ENCODE peak calls at places on chromosome 16, in seven cellular contexts. T is tibial nerve, R is vagina, Y is fibroblast of pulmonary artery, M is IMR-90, N is BJ, K is fibroblast of villous mesenchyme. F is an unnamed sample.

GRCh38 chr16:84847554-84848415 is 28.0 kb downstream of the CRISPLD2 start:
- DNase-seq in T (no peak), K (no peak), N (no peak), M (no peak), R (no peak), Y (no peak), F (no peak)

GRCh38 chr16:75111514-75112280 is 4.9 kb downstream of the LDHD start:
- DNase-seq in T (no peak), K (no peak), R (peak; percentile 89), Y (peak; percentile 23), N (no peak), M (no peak), F (no peak)

GRCh38 chr16:57473176-57473840 is 10.8 kb downstream of the POLR2C start:
- DNase-seq in N (no peak), M (no peak), R (no peak), Y (no peak), T (no peak), K (no peak), F (no peak)

GRCh38 chr16:19118938-19119431 is 5.2 kb downstream of the ITPRIPL2 start:
- DNase-seq in K (peak; percentile 97), R (no peak), N (peak; percentile 71), M (peak; percentile 95), T (no peak), Y (peak; percentile 95), F (peak; percentile 94)

GRCh38 chr16:11384956-11385586 is 39.8 kb downstream of the RMI2 start:
- DNase-seq in Y (no peak), K (no peak), T (no peak), N (no peak), R (no peak), M (no peak), F (no peak)

GRCh38 chr16:17358846-17359245 is 111.9 kb downstream of the XYLT1 start:
- DNase-seq in R (no peak), T (no peak), N (no peak), Y (no peak), M (no peak), K (no peak), F (peak; percentile 51)

GRCh38 chr16:89561195-89562026 is 929 bp downstream of the RPL13 start:
- DNase-seq in N (no peak), R (no peak), T (no peak), K (no peak), Y (no peak), M (no peak), F (no peak)

GRCh38 chr16:3007059-3007956 is 5.4 kb upstream of the CLDN9 start:
- DNase-seq in K (no peak), M (no peak), T (no peak), N (no peak), R (no peak), Y (no peak), F (no peak)

GRCh38 chr16:6483634-6484033 is 849.0 kb upstream of the RBFOX1 start:
- DNase-seq in Y (no peak), T (no peak), N (no peak), R (no peak), K (no peak), M (no peak), F (no peak)

GRCh38 chr16:24482681-24483202 is 56.6 kb upstream of the RBBP6 start:
- DNase-seq in T (no peak), N (no peak), R (no peak), K (no peak), M (no peak), Y (no peak), F (no peak)

GRCh38 chr16:71473891-71474290 is 11.8 kb upstream of the ZNF23 start:
- DNase-seq in M (no peak), Y (no peak), R (no peak), K (no peak), N (no peak), T (no peak), F (no peak)

GRCh38 chr16:88298166-88298881 is 84.4 kb upstream of the ZNF469 start:
- DNase-seq in Y (peak; percentile 61), R (no peak), T (no peak), M (peak; percentile 60), N (no peak), K (no peak), F (peak; percentile 70)

GRCh38 chr16:88319116-88319965 is 63.4 kb upstream of the ZNF469 start:
- DNase-seq in Y (no peak), T (no peak), M (no peak), R (no peak), K (no peak), N (no peak), F (no peak)

GRCh38 chr16:58563235-58563634 is 47.9 kb downstream of the SETD6 start:
- DNase-seq in N (peak; percentile 15), M (peak; percentile 59), T (no peak), K (peak; percentile 45), R (no peak), Y (peak; percentile 75), F (peak; percentile 59)

DNA sequence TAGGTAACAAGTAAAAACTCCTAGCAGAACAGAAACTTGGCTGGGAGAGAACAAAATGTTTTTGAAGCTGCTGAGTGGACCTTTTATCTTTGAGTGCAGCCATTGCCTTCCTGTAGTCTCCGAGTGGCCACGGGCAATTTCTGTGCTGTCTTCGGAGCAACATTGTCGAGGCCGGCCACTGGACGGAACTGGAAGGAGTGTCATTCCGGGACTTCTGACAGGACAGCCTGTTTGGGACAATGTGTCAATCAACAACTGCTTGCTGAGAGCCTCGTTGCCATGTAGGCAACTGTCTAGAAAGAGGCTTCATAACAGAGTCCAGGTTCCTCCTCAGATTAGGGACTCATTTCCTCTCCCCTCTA is 96.2 kb upstream of the CDYL2 start:
- DNase-seq in Y (no peak), T (no peak), M (no peak), R (no peak), K (no peak), N (no peak), F (no peak)
- H3K4me3 ChIP-seq in Y (peak overlapping the region; percentile 42), T (peak overlapping the region; percentile 2), M (no peak overlapping the region), R (peak overlapping the region; percentile 21), K (no peak overlapping the region), N (no peak overlapping the region), F (peak overlapping the region; percentile 9)

GRCh38 chr16:30902070-30902972 is 5.9 kb downstream of the CTF1 start:
- DNase-seq in K (peak; percentile 67), Y (peak; percentile 64), M (peak; percentile 63), N (no peak), R (no peak), T (no peak), F (peak; percentile 57)
- TF ChIP-seq CTCF in K (no peak), Y (peak; percentile 1), M (peak; percentile 70), N (no peak), R (no peak), T (peak; percentile 40), F (no peak)

GRCh38 chr16:21554795-21555585 is 44.4 kb upstream of the METTL9 start:
- DNase-seq in K (peak; percentile 71), Y (peak; percentile 76), N (no peak), T (peak; percentile 79), R (no peak), M (peak; percentile 71), F (peak; percentile 70)
- H3K4me3 ChIP-seq in K (no peak overlapping the region), Y (no peak overlapping the region), N (no peak overlapping the region), T (no peak overlapping the region), R (no peak overlapping the region), M (no peak overlapping the region), F (no peak overlapping the region)

GRCh38 chr16:66510711-66511614 is 39.0 kb downstream of the TK2 start:
- DNase-seq in N (no peak), R (no peak), Y (no peak), K (no peak), M (no peak), T (no peak), F (no peak)

GRCh38 chr16:66510298-66510697 is 39.6 kb downstream of the TK2 start:
- DNase-seq in R (no peak), Y (no peak), K (no peak), M (no peak), N (no peak), T (no peak), F (no peak)

GRCh38 chr16:66512589-66513404 is 37.1 kb downstream of the TK2 start:
- DNase-seq in M (no peak), N (no peak), K (peak; percentile 68), T (no peak), R (no peak), Y (peak; percentile 73), F (peak; percentile 51)

GRCh38 chr16:66509576-66509975 is 40.3 kb downstream of the TK2 start:
- DNase-seq in N (no peak), R (no peak), M (no peak), K (no peak), T (no peak), Y (no peak), F (no peak)

GRCh38 chr16:66511615-66512500 is 38.1 kb downstream of the TK2 start:
- DNase-seq in Y (peak; percentile 74), T (no peak), K (peak; percentile 65), N (no peak), M (peak; percentile 72), R (no peak), F (peak; percentile 84)
- TF ChIP-seq CTCF in Y (no peak), T (no peak), K (peak; percentile 19), N (peak; percentile 5), M (no peak), R (no peak), F (peak; percentile 12)

GRCh38 chr16:4245400-4245799 is 3.5 kb upstream of the SRL start:
- DNase-seq in T (no peak), R (no peak), K (peak; percentile 67), M (peak; percentile 39), Y (peak; percentile 46), N (no peak), F (peak; percentile 56)
- H3K4me3 ChIP-seq in T (no peak overlapping the region), R (no peak overlapping the region), K (no peak overlapping the region), M (no peak overlapping the region), Y (no peak overlapping the region), N (no peak overlapping the region), F (no peak overlapping the region)

GRCh38 chr16:77273-77806 is 685 bp upstream of the MPG start:
- DNase-seq in K (peak; percentile 69), N (no peak), T (no peak), M (peak; percentile 61), R (no peak), Y (peak; percentile 81), F (peak; percentile 79)

GRCh38 chr16:76535-77272 is 1.3 kb upstream of the MPG start:
- DNase-seq in Y (peak; percentile 84), T (peak; percentile 73), M (peak; percentile 95), K (peak; percentile 93), R (no peak), N (no peak), F (peak; percentile 92)

GRCh38 chr16:74025-74424 is 1.6 kb upstream of the RHBDF1 start:
- DNase-seq in R (no peak), M (no peak), T (no peak), K (no peak), N (no peak), Y (no peak), F (no peak)

GRCh38 chr16:74437-75318 is 2.2 kb upstream of the RHBDF1 start:
- DNase-seq in Y (no peak), R (no peak), M (no peak), K (no peak), N (no peak), T (no peak), F (no peak)

GRCh38 chr16:75580-76501 is 2.2 kb upstream of the MPG start:
- DNase-seq in M (peak; percentile 86), R (no peak), K (peak; percentile 97), Y (peak; percentile 92), T (peak; percentile 82), N (no peak), F (peak; percentile 91)
- TF ChIP-seq CTCF in M (peak; percentile 55), R (no peak), K (peak; percentile 62), Y (peak; percentile 44), T (no peak), N (peak; percentile 61), F (peak; percentile 45)

GRCh38 chr16:55510185-55510805 is 1.4 kb downstream of the LPCAT2 start:
- DNase-seq in T (no peak), M (no peak), Y (no peak), N (no peak), R (no peak), K (no peak), F (no peak)
- H3K4me3 ChIP-seq in T (peak overlapping the region; percentile 88), M (peak overlapping the region; percentile 58), Y (peak overlapping the region; percentile 83), N (peak overlapping the region; percentile 88), R (no peak overlapping the region), K (peak overlapping the region; percentile 80), F (no peak overlapping the region)